ENCODE peak calls at places on chromosomes 1 and 21, in seven cellular contexts. R is activated CD8-positive, alpha-beta memory T cell treated with anti-CD3 and anti-CD28 coated beads for 1 hour; K is fibroblast of the aortic adventitia; X is psoas muscle; O is caudate nucleus; T is WTC11; G is AG08395. I is an unnamed sample.

GRCh38 chr1:78664763-78665162 is 15.1 kb downstream of the IFI44 start:
- DNase-seq in G (no peak), X (no peak), R (no peak), T (no peak), O (no peak), K (no peak), I (no peak)

GRCh38 chr1:107680579-107680985 is 284.4 kb downstream of the VAV3 start:
- DNase-seq in X (no peak), R (no peak), G (no peak), T (no peak), K (no peak), O (no peak), I (no peak)

GRCh38 chr1:165481820-165482532 is 37.0 kb upstream of the RXRG start:
- DNase-seq in R (no peak), T (no peak), G (peak; percentile 91), X (peak; percentile 55), K (peak; percentile 85), O (no peak), I (peak; percentile 29)

GRCh38 chr1:49358036-49358435 is 581.3 kb upstream of the BEND5 start:
- DNase-seq in K (no peak), X (no peak), T (no peak), O (no peak), R (no peak), G (no peak), I (no peak)

GRCh38 chr1:201652180-201652579 is 113.3 kb downstream of the NAV1 start:
- DNase-seq in G (no peak), T (no peak), R (no peak), X (no peak), K (no peak), O (no peak), I (no peak)

GRCh38 chr1:203325004-203325417 is 19.7 kb downstream of the BTG2 start:
- DNase-seq in K (peak; percentile 40), G (no peak), T (no peak), O (no peak), R (no peak), X (no peak), I (no peak)

GRCh38 chr1:76726251-76726650 is 141.0 kb upstream of the ST6GALNAC5 start:
- DNase-seq in R (no peak), K (no peak), X (no peak), G (peak; percentile 30), T (no peak), O (no peak), I (no peak)

GRCh38 chr1:162878000-162878596 is 17.1 kb upstream of the CCDC190 start:
- DNase-seq in G (peak; percentile 73), K (peak; percentile 94), T (peak; percentile 83), R (no peak), X (peak; percentile 61), O (peak; percentile 12), I (peak; percentile 17)

GRCh38 chr1:6154525-6155319 is 25.4 kb downstream of the CHD5 start:
- DNase-seq in O (no peak), K (no peak), X (no peak), R (no peak), T (no peak), G (no peak), I (no peak)

GRCh38 chr1:145917595-145917994 is 922 bp downstream of the PEX11B start:
- DNase-seq in X (no peak), G (no peak), R (no peak), O (no peak), K (no peak), T (no peak), I (no peak)

GRCh38 chr1:110421159-110421777 is 13.8 kb upstream of the LAMTOR5 start:
- DNase-seq in G (peak; percentile 71), T (no peak), K (peak; percentile 69), O (no peak), X (no peak), R (no peak), I (peak; percentile 26)

GRCh38 chr1:58898739-58899580 is 115.1 kb upstream of the JUN start:
- DNase-seq in K (no peak), R (no peak), X (peak; percentile 65), O (no peak), T (no peak), G (no peak), I (no peak)

GRCh38 chr1:78619803-78620579 is at the start of gene IFI44L:
- DNase-seq in R (peak; percentile 0), T (no peak), K (peak; percentile 77), O (no peak), G (peak; percentile 18), X (peak; percentile 53), I (no peak)

GRCh38 chr1:6603851-6604558 is 1.3 kb upstream of the KLHL21 start:
- DNase-seq in R (no peak), K (peak; percentile 91), G (peak; percentile 83), O (peak; percentile 66), X (peak; percentile 89), T (peak; percentile 75), I (peak; percentile 47)

GRCh38 chr1:241396747-241397691 is 40.0 kb upstream of the RGS7 start:
- DNase-seq in K (no peak), R (no peak), T (no peak), X (no peak), O (no peak), G (no peak), I (no peak)

GRCh38 chr1:167369933-167370332 is 148.4 kb downstream of the CD247 start:
- DNase-seq in O (no peak), X (no peak), G (no peak), K (no peak), T (no peak), R (no peak), I (no peak)

GRCh38 chr21:42736646-42737350 is 83.4 kb downstream of the PDE9A start:
- DNase-seq in T (no peak), G (no peak), O (no peak), R (no peak), X (no peak), K (no peak), I (no peak)

GRCh38 chr1:172399369-172400072 is 21.0 kb upstream of the C1orf105 start:
- DNase-seq in T (no peak), K (peak; percentile 99), R (no peak), X (peak; percentile 68), O (no peak), G (peak; percentile 90), I (peak; percentile 68)

GRCh38 chr21:43921602-43921978 is 56.6 kb downstream of the AGPAT3 start:
- DNase-seq in T (no peak), X (no peak), K (no peak), R (no peak), O (no peak), G (no peak), I (no peak)

GRCh38 chr1:223147409-223147808 is 4.4 kb upstream of the TLR5 start:
- DNase-seq in R (no peak), T (no peak), G (no peak), O (no peak), X (no peak), K (no peak), I (no peak)

I was measured in LoVo.